ENCODE peak calls at places on chromosomes 3 and 15, in ten cellular contexts. K is fibroblast of lung, C is tibial artery, T is activated B cell treated with CpG ODN at 0.5 μM for 24 hours, D is hepatocyte, N is Panc1, Q is suprapubic skin, I is dorsolateral prefrontal cortex, M is fibroblast of the aortic adventitia, B is HCT116. J is an unnamed sample.

GRCh38 chr3:177982034-177982433 is 554.2 kb upstream of the KCNMB2 start:
- DNase-seq in N (no peak), K (peak; percentile 51), C (no peak), T (no peak), I (no peak), Q (no peak), B (no peak), D (no peak), M (peak; percentile 43), J (no peak)

GRCh38 chr3:23308986-23309625 is 106.0 kb downstream of the UBE2E2 start:
- DNase-seq in B (no peak), N (no peak), D (no peak), K (no peak), M (no peak), Q (no peak), T (no peak), C (no peak), I (no peak), J (no peak)

GRCh38 chr3:190718691-190719090 is 143.8 kb downstream of the GMNC start:
- DNase-seq in D (no peak), K (peak; percentile 89), C (no peak), N (no peak), Q (no peak), B (no peak), T (no peak), I (no peak), M (peak; percentile 83), J (no peak)

GRCh38 chr3:94472511-94472910 is 409.6 kb downstream of the NSUN3 start:
- DNase-seq in I (no peak), N (no peak), M (no peak), C (no peak), B (no peak), D (no peak), T (no peak), K (no peak), Q (no peak), J (no peak)

GRCh38 chr3:112120485-112120836 is 12.6 kb downstream of the GCSAM start:
- DNase-seq in N (no peak), D (no peak), B (no peak), I (no peak), C (no peak), T (no peak), Q (no peak), K (no peak), M (no peak), J (no peak)

GRCh38 chr3:16828815-16829214 is 55.9 kb upstream of the PLCL2 start:
- DNase-seq in D (peak; percentile 45), I (no peak), B (peak; percentile 55), K (peak; percentile 57), T (no peak), N (no peak), Q (no peak), M (peak; percentile 59), C (no peak), J (no peak)

GRCh38 chr3:134330895-134331810 is 43.1 kb downstream of the AMOTL2 start:
- DNase-seq in D (peak; percentile 48), C (peak; percentile 79), I (no peak), N (no peak), T (no peak), Q (no peak), M (peak; percentile 93), K (peak; percentile 47), B (no peak), J (peak; percentile 10)

GRCh38 chr3:177358968-177359600 is 161.8 kb upstream of the TBL1XR1 start:
- DNase-seq in B (peak; percentile 44), M (peak; percentile 10), K (no peak), T (peak; percentile 50), D (peak; percentile 72), N (peak; percentile 24), C (peak; percentile 72), I (no peak), Q (peak; percentile 72), J (no peak)

GRCh38 chr15:88664151-88664778 is 25.4 kb downstream of the ISG20 start:
- DNase-seq in Q (no peak), B (no peak), I (no peak), T (no peak), D (no peak), C (no peak), N (no peak), M (peak; percentile 35), K (peak; percentile 47), J (no peak)

GRCh38 chr15:85316244-85316934 is 64.0 kb upstream of the AKAP13 start:
- DNase-seq in M (no peak), T (no peak), C (no peak), I (no peak), N (no peak), K (peak; percentile 26), B (peak; percentile 18), Q (no peak), D (peak; percentile 59), J (no peak)

GRCh38 chr3:12560505-12561188 is 3.8 kb downstream of the MKRN2 start:
- DNase-seq in C (no peak), B (no peak), N (no peak), D (no peak), T (no peak), I (no peak), K (no peak), Q (no peak), M (no peak), J (no peak)

GRCh38 chr3:134486577-134487041 is 752 bp downstream of the CEP63 start:
- DNase-seq in D (no peak), M (peak; percentile 39), N (no peak), I (no peak), B (no peak), Q (no peak), C (no peak), T (no peak), K (peak; percentile 43), J (no peak)

GRCh38 chr3:13667330-13667729 is 118.4 kb downstream of the FBLN2 start:
- DNase-seq in D (no peak), K (no peak), N (no peak), Q (no peak), I (no peak), C (no peak), M (no peak), T (no peak), B (no peak), J (no peak)

GRCh38 chr15:74384566-74385441 is 17.4 kb upstream of the CYP11A1 start:
- DNase-seq in I (no peak), N (no peak), K (no peak), M (peak; percentile 40), Q (no peak), B (no peak), C (no peak), T (peak; percentile 67), D (no peak), J (no peak)

GRCh38 chr3:39407773-39408492 is 1.4 kb downstream of the RPSA start:
- DNase-seq in D (no peak), C (no peak), M (peak; percentile 65), N (no peak), I (no peak), B (no peak), Q (no peak), T (no peak), K (peak; percentile 39), J (no peak)

GRCh38 chr15:59376735-59377134 is 4.1 kb upstream of the MYO1E start:
- DNase-seq in B (no peak), T (no peak), K (peak; percentile 31), D (no peak), C (no peak), M (peak; percentile 49), I (no peak), Q (no peak), N (no peak), J (no peak)
- TF ChIP-seq CTCF in B (no peak), T (no peak), K (no peak), D (peak; percentile 17), C (no peak), M (peak; percentile 6), I (peak; percentile 52), Q (no peak), N (no peak), J (no peak)

GRCh38 chr15:28901987-28902745 is 16.4 kb downstream of the APBA2 start:
- DNase-seq in N (no peak), T (no peak), Q (peak; percentile 30), D (no peak), I (no peak), K (no peak), B (no peak), M (no peak), C (peak; percentile 34), J (no peak)
- TF ChIP-seq CTCF in N (no peak), T (no peak), Q (no peak), D (no peak), I (no peak), K (peak; percentile 24), B (peak; percentile 53), M (no peak), C (no peak), J (no peak)

GRCh38 chr3:189148090-189148507 is 23.7 kb upstream of the TPRG1 start:
- DNase-seq in B (peak; percentile 37), Q (no peak), N (no peak), D (peak; percentile 76), C (peak; percentile 75), M (peak; percentile 80), K (peak; percentile 82), I (peak; percentile 27), T (peak; percentile 27), J (peak; percentile 48)

GRCh38 chr3:189143321-189143720 is 28.4 kb upstream of the TPRG1 start:
- DNase-seq in T (no peak), I (no peak), B (no peak), N (no peak), C (no peak), D (no peak), K (no peak), Q (no peak), M (no peak), J (no peak)

GRCh38 chr3:189146842-189147241 is 24.9 kb upstream of the TPRG1 start:
- DNase-seq in D (no peak), Q (no peak), M (peak; percentile 10), K (peak; percentile 15), B (no peak), C (no peak), I (no peak), N (no peak), T (no peak), J (no peak)

GRCh38 chr3:189142527-189142926 is 29.2 kb upstream of the TPRG1 start:
- DNase-seq in K (no peak), N (no peak), Q (no peak), C (no peak), M (no peak), B (no peak), D (no peak), T (no peak), I (no peak), J (no peak)

DNA sequence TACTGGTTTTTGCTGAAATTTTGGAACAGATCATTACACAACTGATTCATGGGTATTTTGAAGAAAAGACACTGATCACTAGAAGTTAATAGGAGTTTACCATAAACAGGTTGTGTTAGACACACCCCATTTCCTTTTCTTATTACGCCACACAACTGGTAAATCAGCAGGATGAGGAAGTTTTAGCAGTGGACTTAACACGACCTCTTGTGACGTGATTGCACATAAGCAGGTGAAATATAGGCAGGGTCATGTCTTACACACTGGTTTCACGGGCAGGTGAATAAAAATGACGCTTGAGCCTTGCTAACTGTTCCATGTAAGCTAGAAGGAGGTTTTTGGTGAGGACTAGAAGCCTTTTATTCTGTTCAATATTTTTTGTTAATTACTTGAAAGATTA is 27.1 kb upstream of the TPRG1 start:
- DNase-seq in D (peak; percentile 31), T (no peak), K (peak; percentile 55), N (no peak), C (no peak), I (no peak), M (peak; percentile 56), B (no peak), Q (no peak), J (no peak)
- TF ChIP-seq CTCF in D (peak; percentile 50), T (no peak), K (no peak), N (peak; percentile 65), C (peak; percentile 40), I (no peak), M (no peak), B (no peak), Q (peak; percentile 21), J (no peak)

GRCh38 chr15:54273928-54274327 is 295.7 kb downstream of the UNC13C start:
- DNase-seq in N (no peak), Q (no peak), T (no peak), B (no peak), C (no peak), D (no peak), M (no peak), K (no peak), I (no peak), J (no peak)
- TF ChIP-seq CTCF in N (peak; percentile 28), Q (no peak), T (no peak), B (no peak), C (no peak), D (no peak), M (no peak), K (peak; percentile 27), I (no peak), J (no peak)